ENCODE peak calls at places on chromosomes 11 and 22, in eight cellular contexts. O is left ventricle myocardium superior; W is HEK293T; S is left ventricle myocardium inferior; K is HuH-7.5; G is stimulated activated CD4-positive, alpha-beta T cell treated with anti-CD3 and anti-CD28 coated beads, Interleukin-2, amount 100 ng/mL, for 48 hours; I is EL; C is skeletal muscle cell. Y is an unnamed sample.

GRCh38 chr11:2262301-2263011 is 7.9 kb downstream of the ASCL2 start:
- DNase-seq in O (no peak), W (no peak), S (no peak), K (no peak), G (no peak), I (no peak), C (no peak), Y (no peak)

GRCh38 chr11:12079726-12080556 is 30.4 kb upstream of the MICAL2 start:
- DNase-seq in O (peak; percentile 67), W (no peak), S (peak; percentile 52), K (no peak), G (no peak), I (peak; percentile 98), C (peak; percentile 93), Y (no peak)

GRCh38 chr11:117748771-117749540 is 48.1 kb downstream of the DSCAML1 start:
- DNase-seq in O (no peak), W (no peak), S (no peak), K (peak; percentile 60), G (no peak), I (no peak), C (no peak), Y (no peak)

GRCh38 chr11:65225284-65226102 is 36.3 kb upstream of the POLA2 start:
- DNase-seq in O (peak; percentile 73), W (peak; percentile 53), S (peak; percentile 58), K (peak; percentile 69), G (peak; percentile 40), I (peak; percentile 54), C (peak; percentile 12), Y (peak; percentile 68)

GRCh38 chr11:77090046-77090372 is 12.6 kb upstream of the OMP start:
- DNase-seq in O (peak; percentile 5), W (no peak), S (no peak), K (no peak), G (no peak), I (no peak), C (no peak), Y (no peak)

GRCh38 chr11:44311339-44312261 is 1.7 kb upstream of the ALX4 start:
- DNase-seq in O (no peak), W (no peak), S (no peak), K (no peak), G (no peak), I (no peak), C (no peak), Y (no peak)

GRCh38 chr11:16969010-16970004 is 44.9 kb downstream of the PLEKHA7 start:
- DNase-seq in O (no peak), W (no peak), S (no peak), K (no peak), G (no peak), I (no peak), C (no peak), Y (no peak)

GRCh38 chr11:122181372-122181771 is 65.4 kb upstream of the BLID start:
- DNase-seq in O (no peak), W (no peak), S (no peak), K (no peak), G (no peak), I (no peak), C (no peak), Y (no peak)

GRCh38 chr11:2775626-2776350 is 76.0 kb upstream of the KCNQ1OT1 start:
- DNase-seq in O (no peak), W (no peak), S (no peak), K (no peak), G (no peak), I (no peak), C (no peak), Y (no peak)

GRCh38 chr22:25045176-25045575 is 92.7 kb downstream of the KIAA1671 start:
- DNase-seq in O (no peak), W (no peak), S (no peak), K (no peak), G (no peak), I (no peak), C (no peak), Y (no peak)

GRCh38 chr11:128290106-128290840 is 297.1 kb downstream of the ETS1 start:
- DNase-seq in O (peak; percentile 38), W (peak; percentile 62), S (peak; percentile 18), K (peak; percentile 12), G (peak; percentile 64), I (peak; percentile 77), C (peak; percentile 67), Y (peak; percentile 38)

GRCh38 chr11:46330154-46330886 is 16.9 kb upstream of the DGKZ start:
- DNase-seq in O (no peak), W (no peak), S (no peak), K (no peak), G (no peak), I (no peak), C (no peak), Y (no peak)

GRCh38 chr11:134116210-134116609 is 47.3 kb downstream of the JAM3 start:
- DNase-seq in O (no peak), W (no peak), S (no peak), K (no peak), G (no peak), I (no peak), C (no peak), Y (no peak)

GRCh38 chr11:114832532-114833125 is 154.3 kb downstream of the NXPE2 start:
- DNase-seq in O (no peak), W (no peak), S (no peak), K (no peak), G (no peak), I (no peak), C (no peak), Y (no peak)

GRCh38 chr11:13337986-13338436 is 60.4 kb downstream of the BMAL1 start:
- DNase-seq in O (no peak), W (no peak), S (no peak), K (no peak), G (no peak), I (peak; percentile 71), C (no peak), Y (no peak)

GRCh38 chr22:44605486-44605885 is 96.5 kb upstream of the PRR5 start:
- DNase-seq in O (no peak), W (no peak), S (no peak), K (no peak), G (no peak), I (no peak), C (no peak), Y (no peak)

GRCh38 chr11:18013790-18014507 is 1.1 kb upstream of the SERGEF start:
- DNase-seq in O (no peak), W (no peak), S (no peak), K (no peak), G (no peak), I (peak; percentile 9), C (no peak), Y (no peak)

GRCh38 chr22:31064369-31064768 is 16.7 kb upstream of the SMTN start:
- DNase-seq in O (no peak), W (no peak), S (no peak), K (no peak), G (no peak), I (no peak), C (no peak), Y (no peak)

GRCh38 chr11:20035701-20036601 is 124.3 kb downstream of the DBX1 start:
- DNase-seq in O (no peak), W (no peak), S (no peak), K (no peak), G (no peak), I (peak; percentile 88), C (peak; percentile 99), Y (no peak)

GRCh38 chr22:24183321-24184031 is 2.2 kb downstream of the SUSD2 start:
- DNase-seq in O (peak; percentile 22), W (no peak), S (peak; percentile 18), K (no peak), G (no peak), I (no peak), C (no peak), Y (no peak)

GRCh38 chr11:129322941-129323340 is 52.7 kb upstream of the BARX2 start:
- DNase-seq in O (no peak), W (no peak), S (no peak), K (no peak), G (no peak), I (no peak), C (no peak), Y (no peak)

GRCh38 chr11:101666916-101667315 is 83.1 kb upstream of the TRPC6 start:
- DNase-seq in O (no peak), W (no peak), S (no peak), K (no peak), G (no peak), I (no peak), C (no peak), Y (no peak)

GRCh38 chr11:65426839-65427690 is 4.5 kb downstream of the NEAT1 start:
- DNase-seq in O (no peak), W (no peak), S (peak; percentile 16), K (no peak), G (no peak), I (peak; percentile 79), C (no peak), Y (no peak)

GRCh38 chr11:46698597-46698996 is 1.8 kb downstream of the ARHGAP1 start:
- DNase-seq in O (no peak), W (no peak), S (no peak), K (no peak), G (no peak), I (no peak), C (no peak), Y (no peak)

GRCh38 chr11:128548655-128549255 is 38.6 kb downstream of the ETS1 start:
- DNase-seq in O (peak; percentile 81), W (no peak), S (peak; percentile 78), K (no peak), G (no peak), I (peak; percentile 45), C (no peak), Y (no peak)

GRCh38 chr22:37080438-37080837 is 28.9 kb downstream of the KCTD17 start:
- DNase-seq in O (no peak), W (no peak), S (no peak), K (no peak), G (no peak), I (no peak), C (no peak), Y (no peak)

GRCh38 chr11:1513326-1514296 is 27.0 kb upstream of the MOB2 start:
- DNase-seq in O (peak; percentile 28), W (no peak), S (peak; percentile 12), K (no peak), G (no peak), I (no peak), C (no peak), Y (no peak)

GRCh38 chr11:102309621-102310541 is 7.4 kb upstream of the BIRC3 start:
- DNase-seq in O (no peak), W (no peak), S (no peak), K (no peak), G (no peak), I (no peak), C (no peak), Y (peak; percentile 15)

GRCh38 chr22:38259370-38259769 is 13.4 kb downstream of the TMEM184B start:
- DNase-seq in O (no peak), W (no peak), S (no peak), K (no peak), G (no peak), I (no peak), C (no peak), Y (no peak)

GRCh38 chr11:131195801-131196517 is 174.5 kb upstream of the NTM start:
- DNase-seq in O (peak; percentile 70), W (no peak), S (peak; percentile 57), K (no peak), G (no peak), I (peak; percentile 43), C (no peak), Y (no peak)